ENCODE peak calls at places on chromosomes 2 and 18, in ten cellular contexts. M is left kidney; Y is stimulated activated naive CD8-positive, alpha-beta T cell treated with anti-CD3 and anti-CD28 coated beads, Interleukin-15, amount 100 ng/mL, for 72 hours; D is naive thymus-derived CD4-positive, alpha-beta T cell; C is AG09309; F is posterior cingulate gyrus; U is prostate gland; X is kidney glomerular epithelial cell; J is T1000; R is stimulated activated CD4-positive, alpha-beta T cell treated with anti-CD3 and anti-CD28 coated beads, TNF-alpha, amount 100 ng/mL, for 4 hours. L is an unnamed sample.

GRCh38 chr2:127083819-127084503 is 23.0 kb downstream of the BIN1 start:
- DNase-seq in M (peak), Y (no peak), D (no peak), C (peak), F (peak), U (peak), X (peak), J (peak), R (no peak), L (peak)

GRCh38 chr18:48743046-48743445 is 204.2 kb downstream of the CTIF start:
- DNase-seq in M (peak), Y (no peak), D (no peak), C (peak), F (peak), U (no peak), X (no peak), J (no peak), R (no peak), L (peak)

GRCh38 chr2:151928380-151928779 is 100.2 kb upstream of the ARL5A start:
- DNase-seq in M (no peak), Y (no peak), D (no peak), C (no peak), F (no peak), U (no peak), X (no peak), J (no peak), R (no peak), L (no peak)

GRCh38 chr2:62309465-62310091 is 113.7 kb downstream of the B3GNT2 start:
- DNase-seq in M (peak), Y (peak), D (no peak), C (no peak), F (no peak), U (no peak), X (no peak), J (no peak), R (no peak), L (no peak)

GRCh38 chr2:28134262-28134812 is 243.8 kb downstream of the BABAM2 start:
- DNase-seq in M (no peak), Y (no peak), D (no peak), C (no peak), F (peak), U (peak), X (no peak), J (no peak), R (no peak), L (peak)

GRCh38 chr2:46555011-46555410 is 75.6 kb downstream of the TMEM247 start:
- DNase-seq in M (no peak), Y (peak), D (no peak), C (no peak), F (no peak), U (no peak), X (no peak), J (no peak), R (no peak), L (no peak)

GRCh38 chr2:6626406-6627012 is 239.2 kb downstream of the CMPK2 start:
- DNase-seq in M (no peak), Y (no peak), D (no peak), C (no peak), F (no peak), U (no peak), X (no peak), J (no peak), R (no peak), L (no peak)

GRCh38 chr2:137964066-137964858 is at the start of gene HNMT:
- DNase-seq in M (peak), Y (no peak), D (no peak), C (peak), F (peak), U (peak), X (no peak), J (no peak), R (no peak), L (peak)

GRCh38 chr2:23208339-23208738 is 176.6 kb upstream of the KLHL29 start:
- DNase-seq in M (no peak), Y (no peak), D (no peak), C (no peak), F (no peak), U (no peak), X (no peak), J (no peak), R (no peak), L (no peak)